ENCODE peak calls at places on chromosomes 13 and 19, in four cellular contexts. J, N, Q and D are unnamed samples.

GRCh38 chr19:47779524-47780214 is 1.2 kb downstream of the SELENOW start:
- DNase-seq in N (no peak), Q (no peak), J (peak), D (no peak)

GRCh38 chr13:75357576-75358295 is 124.2 kb downstream of the TBC1D4 start:
- DNase-seq in N (no peak), Q (no peak), J (no peak), D (peak)

GRCh38 chr13:33512880-33513554 is 227.5 kb upstream of the STARD13 start:
- DNase-seq in Q (no peak), N (no peak), J (no peak), D (no peak)

GRCh38 chr19:57664269-57665127 is 4.2 kb upstream of the ZSCAN4 start:
- DNase-seq in N (no peak), Q (peak), J (peak), D (no peak)

GRCh38 chr19:8041553-8041952 is 11.0 kb upstream of the CCL25 start:
- DNase-seq in N (no peak), J (no peak), Q (no peak), D (peak)

GRCh38 chr13:23701646-23702045 is 131.4 kb downstream of the TNFRSF19 start:
- DNase-seq in N (peak), Q (peak), J (peak), D (no peak)

GRCh38 chr19:46840157-46840942 is 10.3 kb downstream of the AP2S1 start:
- DNase-seq in Q (no peak), J (peak), N (no peak), D (no peak)

GRCh38 chr13:23828866-23829265 is 60.3 kb downstream of the MIPEP start:
- DNase-seq in N (no peak), Q (no peak), J (no peak), D (no peak)

GRCh38 chr19:4896372-4896771 is 6.3 kb downstream of the ARRDC5 start:
- DNase-seq in Q (no peak), N (no peak), J (no peak), D (peak)

GRCh38 chr19:2554856-2555255 is 78.9 kb downstream of the GADD45B start:
- DNase-seq in N (no peak), Q (no peak), J (no peak), D (no peak)

GRCh38 chr19:31283701-31284100 is 65.5 kb downstream of the TSHZ3 start:
- DNase-seq in Q (no peak), J (no peak), N (peak), D (no peak)

GRCh38 chr13:25927966-25928365 is 123.8 kb downstream of the SHISA2 start:
- DNase-seq in Q (no peak), J (no peak), N (no peak), D (no peak)

GRCh38 chr19:28012361-28012760 is 1200.6 kb downstream of the UQCRFS1 start:
- DNase-seq in J (no peak), N (no peak), Q (no peak), D (no peak)
- TF ChIP-seq CTCF in J (no peak), N (no peak), Q (no peak), D (peak)

GRCh38 chr19:6088677-6089063 is 21.6 kb downstream of the RFX2 start:
- DNase-seq in J (no peak), Q (no peak), N (no peak), D (no peak)

GRCh38 chr19:6091771-6092291 is 18.5 kb downstream of the RFX2 start:
- DNase-seq in Q (no peak), J (no peak), N (no peak), D (no peak)

GRCh38 chr19:6090634-6091033 is 19.7 kb downstream of the RFX2 start:
- DNase-seq in Q (no peak), N (no peak), J (no peak), D (no peak)

GRCh38 chr19:6095760-6096159 is 14.5 kb downstream of the RFX2 start:
- DNase-seq in N (no peak), Q (no peak), J (no peak), D (no peak)

GRCh38 chr19:6092329-6093286 is 17.7 kb downstream of the RFX2 start:
- DNase-seq in J (peak), Q (peak), N (no peak), D (peak)
- TF ChIP-seq CTCF in J (peak), Q (no peak), N (no peak), D (no peak)

DNA sequence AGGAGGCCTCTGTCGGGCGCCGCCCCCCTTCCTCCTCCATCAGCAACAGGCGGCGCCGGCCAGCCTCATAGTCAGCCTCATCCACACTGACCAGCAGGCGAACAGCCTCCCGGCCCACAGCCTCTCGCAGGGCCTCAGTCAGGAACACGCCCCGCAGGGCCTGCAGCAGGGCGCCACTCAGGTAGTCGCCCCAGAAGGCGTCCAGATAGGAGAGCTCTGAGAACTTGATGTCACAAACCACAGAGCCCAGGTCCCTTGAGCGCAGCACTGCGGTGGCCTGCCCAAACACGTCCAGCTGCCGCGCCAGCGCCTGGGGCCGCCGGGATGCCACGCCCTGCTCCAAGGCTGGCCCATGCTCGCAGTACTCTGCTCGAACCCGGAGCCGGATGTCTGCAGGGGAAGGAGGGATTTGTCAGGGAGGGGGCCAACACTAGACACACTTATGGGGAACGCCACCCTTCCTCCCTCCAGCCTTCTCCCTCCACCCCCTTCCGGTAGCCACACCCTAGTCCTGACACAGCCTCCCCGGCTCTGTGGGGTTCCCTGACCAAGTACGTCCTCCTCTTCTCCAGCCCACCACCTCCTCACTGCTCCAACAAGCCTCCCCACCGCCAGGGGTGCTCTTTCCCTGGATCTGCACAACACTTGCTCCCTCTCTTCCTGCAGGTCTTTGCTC is 17.9 kb downstream of the DEDD2 start:
- DNase-seq in Q (peak), J (peak), N (no peak), D (no peak)
- TF ChIP-seq CTCF in Q (no peak), J (no peak), N (no peak), D (no peak)

GRCh38 chr19:16527334-16527935 is 14.8 kb downstream of the CHERP start:
- DNase-seq in J (no peak), N (no peak), Q (no peak), D (no peak)

GRCh38 chr19:16529466-16530144 is 12.6 kb downstream of the CHERP start:
- DNase-seq in J (no peak), Q (no peak), N (no peak), D (no peak)

GRCh38 chr19:16530540-16531379 is 11.5 kb downstream of the CHERP start:
- DNase-seq in J (no peak), N (no peak), Q (no peak), D (no peak)

GRCh38 chr19:16525751-16526481 is 16.3 kb downstream of the CHERP start:
- DNase-seq in N (no peak), J (no peak), Q (no peak), D (no peak)

DNA sequence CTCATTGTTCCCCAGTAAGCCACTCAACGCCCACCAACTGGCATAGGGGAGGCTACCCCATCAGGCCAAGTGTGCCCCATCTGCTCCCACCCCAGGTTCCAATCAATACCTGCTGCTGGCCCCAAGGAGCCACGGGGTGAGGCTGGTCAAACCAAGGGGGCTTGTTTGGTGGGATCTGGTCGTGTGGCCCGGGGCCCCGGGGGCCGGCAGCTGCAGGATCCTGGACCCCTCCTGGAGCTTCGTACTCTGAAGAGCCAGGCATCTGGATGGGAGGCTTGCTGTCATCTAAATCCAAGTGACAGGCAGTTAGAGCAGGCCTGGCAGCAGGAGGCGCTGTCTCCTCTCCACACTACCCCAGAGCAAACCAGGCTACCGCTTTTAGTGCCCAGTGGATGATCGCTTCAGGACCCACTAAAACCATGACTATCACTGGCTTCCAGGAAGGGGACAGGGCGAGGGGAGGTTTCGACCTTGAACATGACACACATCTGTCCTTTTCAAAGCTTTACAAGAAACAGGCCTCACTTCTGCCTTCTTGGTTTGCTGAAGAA is 14.2 kb downstream of the CHERP start:
- DNase-seq in N (no peak), Q (no peak), J (no peak), D (no peak)
- TF ChIP-seq CTCF in N (no peak), Q (no peak), J (peak), D (peak)

DNA sequence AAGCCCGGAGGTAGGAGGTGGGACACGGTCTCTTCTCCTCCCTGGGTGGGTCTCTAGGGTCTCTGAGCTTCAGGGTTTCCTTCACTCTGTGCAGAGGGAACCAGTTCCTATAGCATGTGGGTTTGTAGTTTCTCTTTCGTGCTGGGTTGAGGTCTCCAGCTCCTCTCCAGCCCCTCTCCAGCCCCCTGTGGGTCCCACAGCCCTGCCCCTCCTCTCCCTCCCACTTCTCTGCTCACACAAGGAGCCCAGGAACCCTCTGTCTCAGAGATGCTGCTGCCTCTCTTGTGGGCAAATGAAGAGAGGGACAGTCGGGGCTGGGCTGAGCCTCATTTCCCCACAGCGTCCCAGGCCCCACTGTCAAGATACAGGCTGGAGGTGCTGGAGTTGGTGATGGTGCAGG is 1.4 kb downstream of the SIGLEC7 start:
- DNase-seq in N (no peak), Q (no peak), J (no peak), D (no peak)
- TF ChIP-seq CTCF in N (no peak), Q (no peak), J (no peak), D (no peak)

GRCh38 chr19:13847033-13847899 is 29.7 kb upstream of the NANOS3 start:
- DNase-seq in N (peak), J (peak), Q (peak), D (no peak)
- TF ChIP-seq CTCF in N (no peak), J (peak), Q (peak), D (no peak)

GRCh38 chr13:45445053-45445452 is 19.7 kb upstream of the COG3 start:
- DNase-seq in N (no peak), J (no peak), Q (no peak), D (no peak)

GRCh38 chr13:45446181-45446580 is 18.6 kb upstream of the COG3 start:
- DNase-seq in Q (no peak), N (no peak), J (no peak), D (no peak)

GRCh38 chr13:45439781-45440462 is 21.7 kb upstream of the SLC25A30 start:
- DNase-seq in J (no peak), N (no peak), Q (no peak), D (no peak)

GRCh38 chr13:45439000-45439399 is 20.8 kb upstream of the SLC25A30 start:
- DNase-seq in Q (no peak), N (no peak), J (no peak), D (no peak)

GRCh38 chr13:45441633-45442032 is 23.1 kb upstream of the COG3 start:
- DNase-seq in Q (no peak), N (no peak), J (no peak), D (no peak)
- TF ChIP-seq CTCF in Q (no peak), N (no peak), J (peak), D (no peak)

GRCh38 chr13:106867249-106867648 is 299.3 kb upstream of the ARGLU1 start:
- DNase-seq in J (no peak), Q (no peak), N (no peak), D (no peak)
- TF ChIP-seq CTCF in J (peak), Q (no peak), N (no peak), D (no peak)